ENCODE peak calls at places on chromosomes 5 and 9, in six cellular contexts. Q is fibroblast of lung, K is mammary epithelial cell, J is left ventricle myocardium inferior, H is vagina, M is foreskin fibroblast. X is an unnamed sample.

GRCh38 chr5:145543968-145544367 is 291.2 kb downstream of the PRELID2 start:
- DNase-seq in H (no peak), Q (no peak), J (no peak), K (no peak), M (no peak), X (no peak)

GRCh38 chr5:34003941-34004340 is 3.9 kb downstream of the AMACR start:
- DNase-seq in J (no peak), K (no peak), Q (no peak), H (no peak), M (no peak), X (no peak)

GRCh38 chr9:82443312-82443711 is 454.7 kb downstream of the SPATA31D1 start:
- DNase-seq in H (no peak), Q (no peak), M (no peak), J (no peak), K (no peak), X (no peak)

GRCh38 chr9:129151469-129151868 is 26.6 kb downstream of the IER5L start:
- DNase-seq in M (no peak), Q (no peak), K (no peak), H (no peak), J (no peak), X (no peak)

GRCh38 chr9:114056527-114056926 is 21.6 kb downstream of the AMBP start:
- DNase-seq in J (no peak), M (no peak), K (no peak), Q (no peak), H (no peak), X (no peak)

GRCh38 chr5:35345222-35345621 is 114.9 kb upstream of the PRLR start:
- DNase-seq in J (no peak), Q (peak), H (no peak), K (no peak), M (no peak), X (no peak)

GRCh38 chr9:97510797-97511761 is 9.6 kb downstream of the TMOD1 start:
- DNase-seq in H (peak), K (peak), Q (peak), J (no peak), M (peak), X (peak)

GRCh38 chr9:38371495-38371894 is 21.0 kb upstream of the ALDH1B1 start:
- DNase-seq in Q (peak), H (no peak), J (no peak), K (peak), M (peak), X (no peak)

GRCh38 chr9:136095028-136095494 is at the start of gene NACC2:
- DNase-seq in H (no peak), K (peak), M (peak), J (peak), Q (peak), X (no peak)

GRCh38 chr5:119949426-119949999 is 320.2 kb downstream of the FAM170A start:
- DNase-seq in J (no peak), Q (no peak), K (no peak), H (no peak), M (no peak), X (no peak)

GRCh38 chr5:90402521-90403255 is 6.9 kb downstream of the CETN3 start:
- DNase-seq in K (no peak), J (no peak), H (no peak), M (peak), Q (no peak), X (no peak)

GRCh38 chr9:68731857-68732256 is 26.8 kb downstream of the PIP5K1B start:
- DNase-seq in Q (no peak), K (no peak), J (no peak), M (no peak), H (no peak), X (no peak)

GRCh38 chr5:136089804-136090203 is 42.8 kb upstream of the SMAD5 start:
- DNase-seq in Q (no peak), J (no peak), K (no peak), M (no peak), H (no peak), X (no peak)

GRCh38 chr9:88523056-88523455 is 11.9 kb upstream of the NXNL2 start:
- DNase-seq in J (no peak), K (peak), M (peak), H (no peak), Q (no peak), X (no peak)

GRCh38 chr9:136225366-136225747 is 20.3 kb downstream of the QSOX2 start:
- DNase-seq in H (no peak), J (no peak), K (no peak), M (no peak), Q (no peak), X (no peak)

DNA sequence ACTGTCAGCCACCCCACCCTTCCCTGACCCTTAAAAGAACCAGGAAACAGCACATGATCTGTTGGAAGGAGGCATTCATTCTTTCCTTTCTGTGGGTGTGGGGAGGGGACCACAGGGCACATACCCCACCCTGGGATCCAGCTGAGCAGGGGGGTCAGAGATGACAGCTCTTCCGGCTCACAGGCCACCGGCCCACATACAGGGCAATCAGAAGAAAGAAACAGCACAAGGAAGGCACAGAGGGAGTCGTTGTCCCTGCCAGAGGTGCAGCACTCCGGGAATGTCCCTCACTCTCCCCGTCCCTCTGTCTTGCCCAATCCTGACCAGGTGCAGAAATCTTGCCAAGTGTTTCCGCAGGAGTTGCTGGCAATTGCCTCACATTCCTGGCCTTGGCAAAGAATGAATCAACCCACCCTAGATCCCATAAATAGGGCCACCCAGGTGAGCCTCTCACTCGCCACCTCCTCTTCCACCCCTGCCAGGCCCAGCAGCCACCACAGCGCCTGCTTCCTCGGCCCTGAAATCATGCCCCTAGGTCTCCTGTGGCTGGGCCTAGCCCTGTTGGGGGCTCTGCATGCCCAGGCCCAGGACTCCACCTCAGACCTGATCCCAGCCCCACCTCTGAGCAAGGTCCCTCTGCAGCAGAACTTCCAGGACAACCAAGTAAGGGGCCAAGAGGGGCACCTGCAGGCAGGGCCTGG is at the start of gene LCN2:
- DNase-seq in J (no peak), K (peak), M (no peak), Q (no peak), H (no peak), X (no peak)
- H3K4me3 ChIP-seq in J (peak), K (no peak), M (no peak), Q (no peak), H (no peak), X (no peak)

GRCh38 chr5:150560401-150561191 is 52.7 kb downstream of the NDST1 start:
- DNase-seq in M (peak), Q (peak), K (peak), H (no peak), J (peak), X (peak)

GRCh38 chr5:150562832-150563231 is 54.9 kb downstream of the NDST1 start:
- DNase-seq in K (peak), H (no peak), J (no peak), Q (peak), M (peak), X (no peak)

GRCh38 chr5:150559701-150560100 is 51.8 kb downstream of the NDST1 start:
- DNase-seq in K (peak), M (peak), J (no peak), H (no peak), Q (no peak), X (no peak)

GRCh38 chr5:150561571-150562295 is 53.8 kb downstream of the NDST1 start:
- DNase-seq in M (no peak), Q (no peak), K (no peak), H (no peak), J (no peak), X (no peak)

DNA sequence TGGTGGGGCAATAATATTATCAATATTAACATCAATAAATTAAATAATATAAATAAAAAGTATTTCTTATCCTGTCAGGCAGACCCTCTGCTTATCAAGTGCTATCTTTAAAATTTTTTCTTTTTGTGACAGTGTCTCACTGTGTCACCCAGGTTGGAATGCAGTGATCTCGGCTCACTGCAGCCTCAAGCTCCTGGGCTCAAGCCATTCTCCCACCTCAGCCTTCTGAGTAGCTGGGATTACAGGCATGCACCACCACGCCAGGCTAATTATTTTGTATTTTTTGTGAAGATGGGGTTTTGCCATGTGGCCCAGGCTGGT is 53.2 kb downstream of the NDST1 start:
- DNase-seq in M (no peak), Q (no peak), J (no peak), H (no peak), K (no peak), X (no peak)
- TF ChIP-seq CTCF in M (no peak), Q (no peak), J (no peak), H (no peak), K (no peak), X (no peak)

GRCh38 chr9:133276923-133277322 is 1.9 kb upstream of the ABO start:
- DNase-seq in Q (no peak), M (no peak), J (no peak), K (no peak), H (no peak), X (no peak)

GRCh38 chr9:133273819-133274218 is 1.2 kb downstream of the ABO start:
- DNase-seq in H (no peak), J (no peak), K (no peak), Q (no peak), M (no peak), X (no peak)

GRCh38 chr9:133274236-133275104 is 531 bp downstream of the ABO start:
- DNase-seq in M (no peak), Q (no peak), H (no peak), J (no peak), K (no peak), X (no peak)

GRCh38 chr9:133276001-133276884 is 1.2 kb upstream of the ABO start:
- DNase-seq in K (no peak), H (no peak), Q (no peak), J (no peak), M (no peak), X (no peak)

GRCh38 chr9:133275105-133276000 is at the start of gene ABO:
- DNase-seq in H (no peak), J (peak), Q (no peak), M (no peak), K (no peak), X (no peak)
- H3K4me3 ChIP-seq in H (peak), J (peak), Q (no peak), M (no peak), K (no peak), X (no peak)

GRCh38 chr9:108095496-108095895 is 605.9 kb upstream of the KLF4 start:
- DNase-seq in Q (no peak), M (no peak), K (no peak), J (no peak), H (no peak), X (no peak)
- TF ChIP-seq CTCF in Q (no peak), M (no peak), K (no peak), J (no peak), H (no peak), X (no peak)

GRCh38 chr5:43649256-43649655 is 46.3 kb downstream of the NNT start:
- DNase-seq in K (no peak), H (no peak), J (no peak), Q (peak), M (peak), X (no peak)
- H3K4me3 ChIP-seq in K (no peak), H (no peak), J (no peak), Q (no peak), M (no peak), X (no peak)

DNA sequence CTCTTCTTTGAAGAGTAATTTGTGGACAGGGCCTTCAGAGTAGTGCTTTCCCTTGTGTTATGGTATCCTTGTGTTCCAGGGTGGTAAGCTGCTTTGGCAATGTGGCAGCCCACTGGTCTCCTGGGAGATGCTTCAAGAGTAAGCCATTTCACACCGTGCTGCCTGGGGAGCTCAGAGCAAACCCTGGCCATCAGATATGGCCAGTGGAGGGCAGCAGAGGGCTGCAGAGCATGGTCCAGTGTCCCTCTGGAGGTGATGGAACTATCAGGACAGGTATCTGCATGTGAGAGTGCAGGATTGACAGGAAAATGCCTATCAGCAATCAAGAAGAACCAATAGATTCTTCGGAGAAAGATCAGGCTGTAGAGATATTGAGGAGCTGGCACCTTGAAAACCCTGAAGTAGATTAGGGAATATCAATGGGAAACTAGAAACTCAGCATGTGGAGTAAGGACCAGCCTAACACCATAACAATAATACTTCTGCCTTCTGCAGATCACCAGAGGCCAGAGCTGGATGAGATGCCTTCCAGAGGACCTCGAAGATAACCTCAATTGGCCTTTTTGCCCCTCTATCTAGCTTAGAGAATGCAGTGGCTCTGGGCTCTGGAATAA is 90.8 kb downstream of the PLPPR1 start:
- DNase-seq in M (peak), Q (no peak), H (no peak), K (peak), J (peak), X (no peak)
- TF ChIP-seq CTCF in M (peak), Q (no peak), H (no peak), K (peak), J (peak), X (peak)

GRCh38 chr9:92644278-92644677 is 25.7 kb downstream of the IPPK start:
- DNase-seq in H (peak), J (no peak), Q (no peak), M (no peak), K (no peak), X (no peak)
- H3K4me3 ChIP-seq in H (no peak), J (no peak), Q (no peak), M (no peak), K (no peak), X (no peak)

GRCh38 chr9:138080979-138081378 is 203.4 kb downstream of the CACNA1B start:
- DNase-seq in Q (no peak), K (no peak), J (no peak), H (peak), M (no peak), X (no peak)
- TF ChIP-seq CTCF in Q (no peak), K (no peak), J (no peak), H (no peak), M (no peak), X (no peak)